ENCODE peak calls at places on chromosomes 5 and 9, in five cellular contexts. C is HT-29; U is right lobe of liver; F is naive thymus-derived CD4-positive, alpha-beta T cell; X is Kasumi-1. B is an unnamed sample.
A peak's percentile ranks its signal among the peaks of the same experiment; 100 is the strongest.

GRCh38 chr5:66324357-66324756 is 180.3 kb downstream of the SREK1 start:
- DNase-seq in U (no peak), X (no peak), C (no peak), F (no peak), B (no peak)

GRCh38 chr9:114409103-114409780 is 21.5 kb upstream of the AKNA start:
- DNase-seq in C (no peak), U (no peak), F (no peak), X (peak; percentile 21), B (no peak)

GRCh38 chr9:136327313-136327971 is at the start of gene GPSM1:
- DNase-seq in X (no peak), U (no peak), C (no peak), F (no peak), B (peak; percentile 85)

GRCh38 chr9:128494108-128494742 is 10.3 kb upstream of the GLE1 start:
- DNase-seq in F (no peak), C (no peak), U (peak; percentile 81), X (peak; percentile 96), B (no peak)

GRCh38 chr5:150323819-150324218 is 21.1 kb upstream of the ARSI start:
- DNase-seq in F (no peak), X (no peak), U (no peak), C (no peak), B (no peak)

GRCh38 chr5:21680661-21681060 is 1172.5 kb downstream of the CDH12 start:
- DNase-seq in F (no peak), X (no peak), C (no peak), U (no peak), B (no peak)

GRCh38 chr5:32201140-32201539 is 27.0 kb upstream of the GOLPH3 start:
- DNase-seq in F (no peak), U (no peak), C (no peak), X (no peak), B (no peak)

GRCh38 chr9:36092509-36093215 is 43.9 kb upstream of the GLIPR2 start:
- DNase-seq in U (no peak), C (no peak), X (no peak), F (peak; percentile 29), B (no peak)

B was measured in D721Med.